ENCODE peak calls at places on chromosome 17, in nine cellular contexts. One of them, this sample, is unnamed.

GRCh38 chr17:65730711-65731169 is 169.3 kb upstream of the AXIN2 start:
- DNase-seq in left lung: no peak
- DNase-seq in astrocyte of the spinal cord: peak; percentile 78
- DNase-seq in ACHN: no peak
- DNase-seq in COR-L47: no peak
- DNase-seq in CD4-positive, alpha-beta T cell: no peak
- DNase-seq in NCI-H524 treated with DMSO at 0.1 percent for 48 hours: no peak
- DNase-seq in HuH-7.5: no peak
- DNase-seq in SW480: no peak
- DNase-seq in this sample: no peak

GRCh38 chr17:79808763-79809529 is 12.1 kb upstream of the CBX8 start:
- DNase-seq in left lung: no peak
- DNase-seq in astrocyte of the spinal cord: no peak
- DNase-seq in ACHN: peak; percentile 71
- DNase-seq in COR-L47: peak; percentile 88
- DNase-seq in CD4-positive, alpha-beta T cell: no peak
- DNase-seq in NCI-H524 treated with DMSO at 0.1 percent for 48 hours: no peak
- DNase-seq in HuH-7.5: no peak
- DNase-seq in SW480: peak; percentile 78
- DNase-seq in this sample: peak; percentile 15

GRCh38 chr17:61451538-61452300 is 503 bp upstream of the TBX4 start:
- DNase-seq in left lung: peak; percentile 78
- DNase-seq in astrocyte of the spinal cord: no peak
- DNase-seq in ACHN: no peak
- DNase-seq in COR-L47: no peak
- DNase-seq in CD4-positive, alpha-beta T cell: no peak
- DNase-seq in NCI-H524 treated with DMSO at 0.1 percent for 48 hours: no peak
- DNase-seq in HuH-7.5: no peak
- DNase-seq in SW480: no peak
- DNase-seq in this sample: peak; percentile 25

GRCh38 chr17:81419333-81419885 is 24.2 kb downstream of the BAHCC1 start:
- DNase-seq in left lung: peak; percentile 93
- DNase-seq in astrocyte of the spinal cord: peak; percentile 92
- DNase-seq in ACHN: peak; percentile 91
- DNase-seq in COR-L47: peak; percentile 93
- DNase-seq in CD4-positive, alpha-beta T cell: no peak
- DNase-seq in NCI-H524 treated with DMSO at 0.1 percent for 48 hours: peak; percentile 79
- DNase-seq in HuH-7.5: peak; percentile 86
- DNase-seq in SW480: peak; percentile 94
- DNase-seq in this sample: peak; percentile 96

GRCh38 chr17:17080781-17081180 is 38.5 kb downstream of the MPRIP start:
- DNase-seq in left lung: no peak
- DNase-seq in astrocyte of the spinal cord: no peak
- DNase-seq in ACHN: no peak
- DNase-seq in COR-L47: no peak
- DNase-seq in CD4-positive, alpha-beta T cell: no peak
- DNase-seq in NCI-H524 treated with DMSO at 0.1 percent for 48 hours: no peak
- DNase-seq in HuH-7.5: no peak
- DNase-seq in SW480: no peak
- DNase-seq in this sample: no peak

GRCh38 chr17:4448197-4448980 is 14.6 kb downstream of the SPNS3 start:
- DNase-seq in left lung: no peak
- DNase-seq in astrocyte of the spinal cord: no peak
- DNase-seq in ACHN: no peak
- DNase-seq in COR-L47: no peak
- DNase-seq in CD4-positive, alpha-beta T cell: no peak
- DNase-seq in NCI-H524 treated with DMSO at 0.1 percent for 48 hours: no peak
- DNase-seq in HuH-7.5: no peak
- DNase-seq in SW480: no peak
- DNase-seq in this sample: no peak

GRCh38 chr17:77728022-77728671 is 230.4 kb upstream of the TNRC6C start:
- DNase-seq in left lung: no peak
- DNase-seq in astrocyte of the spinal cord: no peak
- DNase-seq in ACHN: no peak
- DNase-seq in COR-L47: peak; percentile 55
- DNase-seq in CD4-positive, alpha-beta T cell: no peak
- DNase-seq in NCI-H524 treated with DMSO at 0.1 percent for 48 hours: peak; percentile 92
- DNase-seq in HuH-7.5: no peak
- DNase-seq in SW480: peak; percentile 38
- DNase-seq in this sample: peak; percentile 83

GRCh38 chr17:78425429-78425828 is 47.0 kb downstream of the PGS1 start:
- DNase-seq in left lung: no peak
- DNase-seq in astrocyte of the spinal cord: no peak
- DNase-seq in ACHN: no peak
- DNase-seq in COR-L47: no peak
- DNase-seq in CD4-positive, alpha-beta T cell: no peak
- DNase-seq in NCI-H524 treated with DMSO at 0.1 percent for 48 hours: no peak
- DNase-seq in HuH-7.5: no peak
- DNase-seq in SW480: no peak
- DNase-seq in this sample: peak; percentile 61

GRCh38 chr17:81967533-81968395 is 6.8 kb upstream of the NOTUM start:
- DNase-seq in left lung: peak; percentile 89
- DNase-seq in astrocyte of the spinal cord: peak; percentile 52
- DNase-seq in ACHN: peak; percentile 26
- DNase-seq in COR-L47: no peak
- DNase-seq in CD4-positive, alpha-beta T cell: peak; percentile 79
- DNase-seq in NCI-H524 treated with DMSO at 0.1 percent for 48 hours: peak; percentile 90
- DNase-seq in HuH-7.5: peak; percentile 94
- DNase-seq in SW480: peak; percentile 98
- DNase-seq in this sample: peak; percentile 82

GRCh38 chr17:36608794-36609497 is 7.6 kb downstream of the MRM1 start:
- DNase-seq in left lung: no peak
- DNase-seq in astrocyte of the spinal cord: peak; percentile 65
- DNase-seq in ACHN: peak; percentile 76
- DNase-seq in COR-L47: peak; percentile 82
- DNase-seq in CD4-positive, alpha-beta T cell: no peak
- DNase-seq in NCI-H524 treated with DMSO at 0.1 percent for 48 hours: peak; percentile 70
- DNase-seq in HuH-7.5: no peak
- DNase-seq in SW480: peak; percentile 78
- DNase-seq in this sample: peak; percentile 55

GRCh38 chr17:36755586-36755985 is 154.2 kb downstream of the MRM1 start:
- DNase-seq in left lung: no peak
- DNase-seq in astrocyte of the spinal cord: no peak
- DNase-seq in ACHN: peak; percentile 28
- DNase-seq in COR-L47: peak; percentile 65
- DNase-seq in CD4-positive, alpha-beta T cell: peak; percentile 18
- DNase-seq in NCI-H524 treated with DMSO at 0.1 percent for 48 hours: no peak
- DNase-seq in HuH-7.5: peak; percentile 34
- DNase-seq in SW480: peak; percentile 60
- DNase-seq in this sample: no peak

GRCh38 chr17:18262641-18263040 is 2.2 kb downstream of the MIEF2 start:
- DNase-seq in left lung: peak; percentile 85
- DNase-seq in astrocyte of the spinal cord: no peak
- DNase-seq in ACHN: no peak
- DNase-seq in COR-L47: no peak
- DNase-seq in CD4-positive, alpha-beta T cell: no peak
- DNase-seq in NCI-H524 treated with DMSO at 0.1 percent for 48 hours: no peak
- DNase-seq in HuH-7.5: no peak
- DNase-seq in SW480: no peak
- DNase-seq in this sample: no peak

GRCh38 chr17:79781012-79781665 is 3.2 kb downstream of the CBX2 start:
- DNase-seq in left lung: no peak
- DNase-seq in astrocyte of the spinal cord: no peak
- DNase-seq in ACHN: no peak
- DNase-seq in COR-L47: no peak
- DNase-seq in CD4-positive, alpha-beta T cell: no peak
- DNase-seq in NCI-H524 treated with DMSO at 0.1 percent for 48 hours: no peak
- DNase-seq in HuH-7.5: no peak
- DNase-seq in SW480: no peak
- DNase-seq in this sample: no peak

GRCh38 chr17:40730974-40731373 is 24.2 kb downstream of the KRT25 start:
- DNase-seq in left lung: no peak
- DNase-seq in astrocyte of the spinal cord: no peak
- DNase-seq in ACHN: no peak
- DNase-seq in COR-L47: no peak
- DNase-seq in CD4-positive, alpha-beta T cell: no peak
- DNase-seq in NCI-H524 treated with DMSO at 0.1 percent for 48 hours: no peak
- DNase-seq in HuH-7.5: no peak
- DNase-seq in SW480: no peak
- DNase-seq in this sample: no peak

GRCh38 chr17:80945736-80946135 is 45.9 kb upstream of the CHMP6 start:
- DNase-seq in left lung: peak; percentile 47
- DNase-seq in astrocyte of the spinal cord: no peak
- DNase-seq in ACHN: no peak
- DNase-seq in COR-L47: no peak
- DNase-seq in CD4-positive, alpha-beta T cell: no peak
- DNase-seq in NCI-H524 treated with DMSO at 0.1 percent for 48 hours: no peak
- DNase-seq in HuH-7.5: no peak
- DNase-seq in SW480: no peak
- DNase-seq in this sample: peak; percentile 40

GRCh38 chr17:21176996-21177395 is 37.0 kb downstream of the TMEM11 start:
- DNase-seq in left lung: no peak
- DNase-seq in astrocyte of the spinal cord: no peak
- DNase-seq in ACHN: no peak
- DNase-seq in COR-L47: no peak
- DNase-seq in CD4-positive, alpha-beta T cell: no peak
- DNase-seq in NCI-H524 treated with DMSO at 0.1 percent for 48 hours: no peak
- DNase-seq in HuH-7.5: no peak
- DNase-seq in SW480: no peak
- DNase-seq in this sample: no peak

GRCh38 chr17:4074831-4075495 is 67.9 kb downstream of the ZZEF1 start:
- DNase-seq in left lung: no peak
- DNase-seq in astrocyte of the spinal cord: peak; percentile 19
- DNase-seq in ACHN: peak; percentile 68
- DNase-seq in COR-L47: no peak
- DNase-seq in CD4-positive, alpha-beta T cell: no peak
- DNase-seq in NCI-H524 treated with DMSO at 0.1 percent for 48 hours: no peak
- DNase-seq in HuH-7.5: peak; percentile 28
- DNase-seq in SW480: peak; percentile 70
- DNase-seq in this sample: no peak

GRCh38 chr17:8292639-8293395 is 2.4 kb downstream of the SLC25A35 start:
- DNase-seq in left lung: no peak
- DNase-seq in astrocyte of the spinal cord: no peak
- DNase-seq in ACHN: no peak
- DNase-seq in COR-L47: no peak
- DNase-seq in CD4-positive, alpha-beta T cell: no peak
- DNase-seq in NCI-H524 treated with DMSO at 0.1 percent for 48 hours: no peak
- DNase-seq in HuH-7.5: no peak
- DNase-seq in SW480: no peak
- DNase-seq in this sample: no peak

GRCh38 chr17:61015966-61016365 is 338.3 kb downstream of the BCAS3 start:
- DNase-seq in left lung: no peak
- DNase-seq in astrocyte of the spinal cord: no peak
- DNase-seq in ACHN: no peak
- DNase-seq in COR-L47: no peak
- DNase-seq in CD4-positive, alpha-beta T cell: no peak
- DNase-seq in NCI-H524 treated with DMSO at 0.1 percent for 48 hours: no peak
- DNase-seq in HuH-7.5: no peak
- DNase-seq in SW480: no peak
- DNase-seq in this sample: no peak

GRCh38 chr17:20988001-20988641 is 54.7 kb downstream of the USP22 start:
- DNase-seq in left lung: no peak
- DNase-seq in astrocyte of the spinal cord: no peak
- DNase-seq in ACHN: no peak
- DNase-seq in COR-L47: no peak
- DNase-seq in CD4-positive, alpha-beta T cell: no peak
- DNase-seq in NCI-H524 treated with DMSO at 0.1 percent for 48 hours: no peak
- DNase-seq in HuH-7.5: no peak
- DNase-seq in SW480: no peak
- DNase-seq in this sample: no peak

GRCh38 chr17:5843366-5844026 is 226.7 kb upstream of the WSCD1 start:
- DNase-seq in left lung: peak; percentile 53
- DNase-seq in astrocyte of the spinal cord: no peak
- DNase-seq in ACHN: no peak
- DNase-seq in COR-L47: no peak
- DNase-seq in CD4-positive, alpha-beta T cell: no peak
- DNase-seq in NCI-H524 treated with DMSO at 0.1 percent for 48 hours: no peak
- DNase-seq in HuH-7.5: no peak
- DNase-seq in SW480: no peak
- DNase-seq in this sample: no peak